ENCODE peak calls at places on chromosomes 1 and 21, in seven cellular contexts. G, Q, W, X, N, S and L are unnamed samples.

GRCh38 chr1:30315185-30315960 is 408.0 kb downstream of the MATN1 start:
- DNase-seq in X (no peak), Q (no peak), G (no peak), N (no peak), W (no peak), S (no peak), L (no peak)

GRCh38 chr1:33182452-33182851 is 609 bp upstream of the TRIM62 start:
- DNase-seq in Q (no peak), N (no peak), W (no peak), X (no peak), S (no peak), G (no peak), L (peak)

GRCh38 chr1:94230920-94231319 is 6.5 kb downstream of the ARHGAP29 start:
- DNase-seq in Q (no peak), W (no peak), G (no peak), N (no peak), X (no peak), S (no peak), L (no peak)

GRCh38 chr1:115156826-115157468 is 67.6 kb upstream of the TSPAN2 start:
- DNase-seq in Q (no peak), S (no peak), G (no peak), X (no peak), W (no peak), N (no peak), L (no peak)

GRCh38 chr1:165284471-165284870 is 72.0 kb downstream of the LMX1A start:
- DNase-seq in S (no peak), G (no peak), X (no peak), N (no peak), Q (no peak), W (no peak), L (no peak)

GRCh38 chr1:178011101-178011828 is 41.4 kb upstream of the SEC16B start:
- DNase-seq in W (no peak), G (no peak), X (no peak), N (no peak), Q (no peak), S (no peak), L (no peak)

GRCh38 chr1:218322762-218323161 is 22.4 kb upstream of the TGFB2 start:
- DNase-seq in G (no peak), W (no peak), Q (no peak), N (no peak), S (no peak), X (no peak), L (no peak)

GRCh38 chr1:172929006-172929405 is 121.7 kb downstream of the TNFSF18 start:
- DNase-seq in N (no peak), W (no peak), G (no peak), X (no peak), S (no peak), Q (no peak), L (no peak)

GRCh38 chr1:1956101-1956500 is 37.0 kb upstream of the TMEM52 start:
- DNase-seq in X (no peak), N (no peak), G (no peak), Q (no peak), S (no peak), W (no peak), L (no peak)

GRCh38 chr1:174965006-174965971 is 34.5 kb upstream of the CACYBP start:
- DNase-seq in Q (no peak), N (no peak), S (no peak), W (peak), G (no peak), X (no peak), L (no peak)

GRCh38 chr1:43666608-43667007 is 16.7 kb downstream of the KDM4A start:
- DNase-seq in X (no peak), N (no peak), Q (no peak), W (no peak), S (no peak), G (no peak), L (peak)

GRCh38 chr1:89873757-89874156 is 52.9 kb downstream of the LRRC8D start:
- DNase-seq in X (no peak), G (no peak), S (no peak), N (no peak), Q (no peak), W (no peak), L (no peak)

GRCh38 chr1:231420959-231421615 is 1.0 kb downstream of the EGLN1 start:
- DNase-seq in Q (peak), G (no peak), N (peak), W (no peak), X (peak), S (peak), L (no peak)

GRCh38 chr1:206725053-206725963 is 40.6 kb downstream of the MAPKAPK2 start:
- DNase-seq in S (peak), N (peak), W (peak), Q (no peak), G (peak), X (no peak), L (no peak)

GRCh38 chr1:15919316-15919715 is 56.6 kb downstream of the ZBTB17 start:
- DNase-seq in G (no peak), W (peak), N (peak), Q (no peak), X (no peak), S (peak), L (no peak)

GRCh38 chr1:8889103-8889846 is 10.8 kb upstream of the ENO1 start:
- DNase-seq in G (peak), Q (no peak), S (no peak), N (no peak), X (peak), W (no peak), L (no peak)

GRCh38 chr1:179754031-179754624 is 11.0 kb downstream of the FAM163A start:
- DNase-seq in X (no peak), N (no peak), S (no peak), W (no peak), Q (no peak), G (no peak), L (no peak)

GRCh38 chr1:155322571-155322952 is 1.9 kb downstream of the RUSC1 start:
- DNase-seq in Q (peak), W (no peak), X (no peak), N (no peak), G (peak), S (no peak), L (no peak)

GRCh38 chr1:16138772-16139221 is 17.1 kb downstream of the EPHA2 start:
- DNase-seq in X (no peak), G (no peak), N (no peak), W (no peak), S (peak), Q (no peak), L (no peak)

GRCh38 chr1:230066466-230067404 is at the start of gene GALNT2:
- DNase-seq in W (peak), N (peak), S (peak), X (peak), Q (peak), G (peak), L (peak)

GRCh38 chr1:156926175-156926574 is 5.7 kb downstream of the LRRC71 start:
- DNase-seq in X (peak), N (peak), W (no peak), G (peak), S (peak), Q (no peak), L (peak)

GRCh38 chr1:97630968-97631367 is 289.9 kb downstream of the DPYD start:
- DNase-seq in Q (no peak), X (no peak), S (no peak), N (no peak), W (no peak), G (no peak), L (peak)

GRCh38 chr1:47651311-47652089 is 213.7 kb downstream of the FOXD2 start:
- DNase-seq in Q (no peak), N (no peak), G (no peak), W (no peak), S (no peak), X (no peak), L (no peak)

GRCh38 chr1:32541064-32541566 is 1.9 kb downstream of the ZBTB8A start:
- DNase-seq in Q (no peak), W (no peak), G (no peak), S (no peak), N (no peak), X (no peak), L (no peak)

GRCh38 chr1:3553166-3553939 is 58.0 kb downstream of the MEGF6 start:
- DNase-seq in G (no peak), S (no peak), W (no peak), X (no peak), N (no peak), Q (no peak), L (no peak)

GRCh38 chr21:42474043-42474831 is 21.8 kb downstream of the RSPH1 start:
- DNase-seq in N (no peak), G (no peak), S (peak), Q (no peak), X (no peak), W (no peak), L (no peak)

GRCh38 chr1:235971571-235972315 is 93.1 kb downstream of the NID1 start:
- DNase-seq in S (peak), Q (peak), W (peak), X (peak), N (peak), G (peak), L (peak)

GRCh38 chr1:53361541-53361961 is 33.7 kb upstream of the LRP8 start:
- DNase-seq in S (no peak), G (no peak), Q (no peak), W (no peak), X (no peak), N (no peak), L (no peak)

GRCh38 chr1:59487335-59488031 is 190.6 kb downstream of the FGGY start:
- DNase-seq in G (no peak), X (no peak), N (no peak), Q (no peak), W (no peak), S (no peak), L (no peak)

GRCh38 chr1:180096584-180097318 is 57.9 kb upstream of the QSOX1 start:
- DNase-seq in W (no peak), S (no peak), X (no peak), G (no peak), N (no peak), Q (no peak), L (no peak)